ENCODE peak calls at places on chromosomes 5 and 9, in six cellular contexts. Y, M, W, T, S and Z are unnamed samples.

GRCh38 chr9:114900937-114901802 is 29.2 kb downstream of the TNFSF8 start:
- DNase-seq in Y (no peak), M (no peak), W (no peak), T (no peak), S (no peak), Z (no peak)

GRCh38 chr5:43121565-43122484 is 1.1 kb downstream of the ZNF131 start:
- DNase-seq in Y (no peak), M (no peak), W (peak; percentile 12), T (peak; percentile 41), S (no peak), Z (peak; percentile 19)

GRCh38 chr9:1871486-1872181 is 143.5 kb upstream of the SMARCA2 start:
- DNase-seq in Y (no peak), M (no peak), W (no peak), T (no peak), S (no peak), Z (no peak)

GRCh38 chr9:4207881-4208615 is 91.8 kb downstream of the GLIS3 start:
- DNase-seq in Y (no peak), M (no peak), W (peak; percentile 22), T (no peak), S (no peak), Z (no peak)

GRCh38 chr9:120267929-120268328 is 312.0 kb downstream of the CDK5RAP2 start:
- DNase-seq in Y (no peak), M (no peak), W (no peak), T (peak; percentile 31), S (no peak), Z (no peak)

GRCh38 chr9:37178742-37179141 is 58.4 kb downstream of the ZCCHC7 start:
- DNase-seq in Y (no peak), M (no peak), W (no peak), T (no peak), S (no peak), Z (no peak)

GRCh38 chr5:181151146-181151545 is 3.8 kb downstream of the OR2V2 start:
- DNase-seq in Y (no peak), M (no peak), W (no peak), T (no peak), S (no peak), Z (no peak)

GRCh38 chr5:33167541-33167940 is 273.2 kb upstream of the TARS1 start:
- DNase-seq in Y (no peak), M (no peak), W (no peak), T (no peak), S (no peak), Z (no peak)

GRCh38 chr5:3029396-3029795 is 277.9 kb upstream of the IRX2 start:
- DNase-seq in Y (no peak), M (no peak), W (no peak), T (no peak), S (no peak), Z (no peak)

GRCh38 chr5:53601570-53601969 is 41.1 kb downstream of the NDUFS4 start:
- DNase-seq in Y (no peak), M (no peak), W (no peak), T (no peak), S (no peak), Z (no peak)

GRCh38 chr9:6367128-6367741 is 39.1 kb downstream of the TPD52L3 start:
- DNase-seq in Y (no peak), M (no peak), W (no peak), T (no peak), S (no peak), Z (no peak)

GRCh38 chr5:4422247-4422646 is 717.9 kb upstream of the ADAMTS16 start:
- DNase-seq in Y (no peak), M (no peak), W (no peak), T (no peak), S (no peak), Z (no peak)

GRCh38 chr9:32970554-32970953 is 30.9 kb downstream of the APTX start:
- DNase-seq in Y (no peak), M (no peak), W (no peak), T (no peak), S (no peak), Z (no peak)